ENCODE peak calls at places on chromosomes 7 and 10, in nine cellular contexts. Z, K, Y, C, E, S, D, A and B are unnamed samples.
A peak's percentile ranks its signal among the peaks of the same experiment; 100 is the strongest.

GRCh38 chr7:42235734-42236133 is 1.3 kb downstream of the GLI3 start:
- DNase-seq in Z (no peak), K (no peak), Y (no peak), C (no peak), E (no peak), S (peak; percentile 17), D (no peak), A (no peak), B (no peak)

GRCh38 chr10:48536916-48537890 is 67.7 kb downstream of the ARHGAP22 start:
- DNase-seq in Z (no peak), K (no peak), Y (no peak), C (no peak), E (no peak), S (no peak), D (no peak), A (no peak), B (no peak)

GRCh38 chr7:20684581-20684980 is 69.1 kb downstream of the ABCB5 start:
- DNase-seq in Z (no peak), K (no peak), Y (no peak), C (no peak), E (no peak), S (no peak), D (no peak), A (no peak), B (no peak)

GRCh38 chr7:36855330-36855729 is 131.0 kb upstream of the AOAH start:
- DNase-seq in Z (no peak), K (no peak), Y (no peak), C (no peak), E (no peak), S (no peak), D (no peak), A (no peak), B (no peak)

GRCh38 chr10:98486421-98486820 is 39.7 kb upstream of the HPS1 start:
- DNase-seq in Z (no peak), K (no peak), Y (no peak), C (no peak), E (no peak), S (peak; percentile 73), D (peak; percentile 54), A (no peak), B (no peak)

GRCh38 chr10:16856567-16856966 is 39.3 kb upstream of the RSU1 start:
- DNase-seq in Z (no peak), K (no peak), Y (peak; percentile 44), C (no peak), E (no peak), S (peak; percentile 63), D (no peak), A (no peak), B (no peak)

GRCh38 chr7:17903337-17903736 is 37.0 kb downstream of the SNX13 start:
- DNase-seq in Z (no peak), K (no peak), Y (no peak), C (no peak), E (no peak), S (no peak), D (no peak), A (no peak), B (no peak)

GRCh38 chr7:156347132-156347531 is 293.4 kb upstream of the RNF32 start:
- DNase-seq in Z (no peak), K (no peak), Y (no peak), C (no peak), E (no peak), S (no peak), D (no peak), A (no peak), B (no peak)

GRCh38 chr10:132449051-132449825 is 52.2 kb downstream of the PWWP2B start:
- DNase-seq in Z (no peak), K (peak; percentile 28), Y (no peak), C (no peak), E (peak; percentile 80), S (peak; percentile 36), D (no peak), A (no peak), B (no peak)

GRCh38 chr10:89414879-89415821 is 782 bp downstream of the IFIT5 start:
- DNase-seq in Z (no peak), K (peak; percentile 77), Y (no peak), C (no peak), E (peak; percentile 53), S (peak; percentile 76), D (peak; percentile 43), A (peak; percentile 16), B (peak; percentile 26)

GRCh38 chr10:97333601-97334369 is 744 bp downstream of the FRAT2 start:
- DNase-seq in Z (no peak), K (peak; percentile 40), Y (no peak), C (no peak), E (peak; percentile 72), S (peak; percentile 78), D (no peak), A (no peak), B (peak; percentile 59)

GRCh38 chr7:98867271-98867701 is 2.5 kb downstream of the TMEM130 start:
- DNase-seq in Z (no peak), K (peak; percentile 54), Y (no peak), C (no peak), E (no peak), S (no peak), D (no peak), A (no peak), B (no peak)

GRCh38 chr7:2709553-2710165 is 21.7 kb downstream of the AMZ1 start:
- DNase-seq in Z (peak; percentile 25), K (no peak), Y (no peak), C (no peak), E (peak; percentile 87), S (no peak), D (no peak), A (peak; percentile 66), B (peak; percentile 61)

GRCh38 chr7:130960208-130960988 is 226.4 kb upstream of the KLF14 start:
- DNase-seq in Z (no peak), K (peak; percentile 83), Y (peak; percentile 98), C (peak; percentile 75), E (no peak), S (peak; percentile 99), D (peak; percentile 81), A (peak; percentile 56), B (no peak)

GRCh38 chr7:139844779-139845442 is 15.8 kb downstream of the TBXAS1 start:
- DNase-seq in Z (no peak), K (no peak), Y (no peak), C (no peak), E (no peak), S (no peak), D (no peak), A (no peak), B (no peak)

GRCh38 chr7:70189776-70190175 is 591.5 kb downstream of the AUTS2 start:
- DNase-seq in Z (no peak), K (no peak), Y (no peak), C (no peak), E (no peak), S (no peak), D (no peak), A (no peak), B (no peak)

GRCh38 chr10:12547301-12547771 is 198.0 kb downstream of the CAMK1D start:
- DNase-seq in Z (no peak), K (no peak), Y (no peak), C (no peak), E (no peak), S (no peak), D (no peak), A (no peak), B (no peak)

GRCh38 chr10:99658622-99659030 is 683 bp upstream of the ENTPD7 start:
- DNase-seq in Z (no peak), K (peak; percentile 55), Y (no peak), C (no peak), E (peak; percentile 82), S (peak; percentile 51), D (no peak), A (peak; percentile 45), B (peak; percentile 85)

GRCh38 chr10:4004144-4004543 is 219.1 kb upstream of the KLF6 start:
- DNase-seq in Z (no peak), K (no peak), Y (no peak), C (no peak), E (no peak), S (no peak), D (no peak), A (no peak), B (no peak)

GRCh38 chr10:21174670-21175495 is 277.8 kb upstream of the NEBL start:
- DNase-seq in Z (no peak), K (peak; percentile 61), Y (no peak), C (no peak), E (no peak), S (peak; percentile 17), D (peak; percentile 18), A (no peak), B (no peak)

GRCh38 chr7:108248821-108249220 is 118.7 kb upstream of the LAMB4 start:
- DNase-seq in Z (no peak), K (no peak), Y (no peak), C (no peak), E (no peak), S (no peak), D (no peak), A (no peak), B (no peak)

GRCh38 chr7:128136215-128136597 is 104.9 kb upstream of the LEP start:
- DNase-seq in Z (no peak), K (no peak), Y (no peak), C (no peak), E (no peak), S (no peak), D (no peak), A (no peak), B (no peak)

GRCh38 chr7:235576-236395 is 43.4 kb downstream of the FAM20C start:
- DNase-seq in Z (no peak), K (no peak), Y (no peak), C (no peak), E (no peak), S (no peak), D (no peak), A (no peak), B (no peak)

GRCh38 chr10:22325272-22325947 is 4.5 kb downstream of the BMI1 start:
- DNase-seq in Z (no peak), K (peak; percentile 66), Y (no peak), C (no peak), E (peak; percentile 79), S (peak; percentile 70), D (peak; percentile 40), A (peak; percentile 48), B (no peak)

GRCh38 chr7:36045275-36045674 is 107.8 kb upstream of the EEPD1 start:
- DNase-seq in Z (no peak), K (no peak), Y (no peak), C (no peak), E (no peak), S (peak; percentile 22), D (no peak), A (no peak), B (peak; percentile 46)

GRCh38 chr10:99372546-99373271 is 43.6 kb downstream of the CNNM1 start:
- DNase-seq in Z (no peak), K (peak; percentile 60), Y (no peak), C (no peak), E (no peak), S (peak; percentile 65), D (peak; percentile 36), A (no peak), B (no peak)

GRCh38 chr7:151926336-151926712 is 29.9 kb upstream of the GALNTL5 start:
- DNase-seq in Z (no peak), K (no peak), Y (no peak), C (no peak), E (no peak), S (no peak), D (no peak), A (no peak), B (no peak)

GRCh38 chr7:123763191-123763661 is 14.4 kb upstream of the WASL start:
- DNase-seq in Z (no peak), K (no peak), Y (no peak), C (no peak), E (no peak), S (no peak), D (no peak), A (no peak), B (no peak)

GRCh38 chr7:44534501-44534900 is 6.6 kb downstream of the NPC1L1 start:
- DNase-seq in Z (no peak), K (peak; percentile 15), Y (no peak), C (no peak), E (peak; percentile 18), S (peak; percentile 32), D (peak; percentile 26), A (peak; percentile 9), B (peak; percentile 33)

GRCh38 chr7:74311305-74311744 is 22.1 kb downstream of the CLIP2 start:
- DNase-seq in Z (no peak), K (peak; percentile 54), Y (no peak), C (no peak), E (peak; percentile 62), S (peak; percentile 51), D (peak; percentile 82), A (no peak), B (no peak)